ENCODE peak calls at places on chromosomes 7 and 10, in nine cellular contexts. Z, F, U, D, Q, B, K, P and A are unnamed samples.

GRCh38 chr7:134420509-134421125 is 38.3 kb downstream of the AKR1B1 start:
- DNase-seq in F (peak; percentile 65), B (peak; percentile 88), K (peak; percentile 70), U (peak; percentile 61), Q (peak; percentile 23), P (peak; percentile 43), Z (no peak), D (no peak), A (no peak)

GRCh38 chr7:11557627-11558026 is 274.4 kb downstream of the THSD7A start:
- DNase-seq in Q (peak; percentile 46), Z (no peak), K (no peak), F (no peak), D (no peak), B (peak; percentile 37), P (no peak), U (peak; percentile 95), A (no peak)

GRCh38 chr10:44966816-44967509 is 7.4 kb downstream of the RASSF4 start:
- DNase-seq in Z (no peak), D (no peak), U (peak; percentile 52), K (no peak), F (no peak), Q (no peak), B (no peak), P (no peak), A (no peak)

GRCh38 chr7:73833251-73833919 is 2.6 kb downstream of the CLDN4 start:
- DNase-seq in F (no peak), K (no peak), P (no peak), U (no peak), D (peak; percentile 77), Z (no peak), B (peak; percentile 51), Q (no peak), A (no peak)

GRCh38 chr7:770336-770735 is 43.3 kb upstream of the PRKAR1B start:
- DNase-seq in K (no peak), F (no peak), P (no peak), Z (no peak), Q (no peak), D (no peak), U (no peak), B (no peak), A (no peak)

GRCh38 chr10:12588091-12588850 is 238.9 kb downstream of the CAMK1D start:
- DNase-seq in D (no peak), P (no peak), Z (peak; percentile 48), Q (no peak), U (peak; percentile 22), F (no peak), K (no peak), B (no peak), A (no peak)

GRCh38 chr7:100090527-100091410 is 2.0 kb downstream of the COPS6 start:
- DNase-seq in F (no peak), D (no peak), Q (no peak), B (no peak), P (no peak), K (no peak), U (no peak), Z (no peak), A (no peak)

GRCh38 chr7:131076032-131076431 is 251.6 kb upstream of the MKLN1 start:
- DNase-seq in B (no peak), U (no peak), Z (no peak), Q (no peak), P (no peak), D (no peak), F (no peak), K (no peak), A (no peak)

GRCh38 chr7:7210475-7211237 is 28.3 kb downstream of the C1GALT1 start:
- DNase-seq in P (no peak), F (no peak), Q (no peak), K (no peak), D (no peak), U (no peak), B (no peak), Z (no peak), A (no peak)

GRCh38 chr10:62614389-62615157 is 189.9 kb upstream of the ADO start:
- DNase-seq in U (no peak), D (no peak), Q (no peak), F (no peak), P (no peak), Z (no peak), B (peak; percentile 51), K (no peak), A (no peak)

GRCh38 chr7:5755704-5756131 is 25.7 kb downstream of the RNF216 start:
- DNase-seq in D (no peak), Q (no peak), K (no peak), U (peak; percentile 78), B (peak; percentile 34), P (no peak), Z (no peak), F (no peak), A (no peak)

GRCh38 chr7:105337529-105337928 is 51.2 kb downstream of the SRPK2 start:
- DNase-seq in B (no peak), P (no peak), U (no peak), K (no peak), F (no peak), D (no peak), Z (no peak), Q (no peak), A (peak; percentile 44)

GRCh38 chr10:5292196-5292735 is 72.5 kb upstream of the UCN3 start:
- DNase-seq in F (no peak), Q (no peak), K (no peak), U (peak; percentile 80), Z (no peak), P (no peak), B (peak; percentile 68), D (no peak), A (no peak)

GRCh38 chr10:110522365-110522988 is 24.8 kb downstream of the DUSP5 start:
- DNase-seq in K (no peak), D (peak; percentile 52), U (no peak), Q (no peak), P (no peak), B (no peak), Z (peak; percentile 36), F (no peak), A (no peak)

GRCh38 chr7:55254596-55255500 is 110.3 kb upstream of the LANCL2 start:
- DNase-seq in F (peak; percentile 88), P (peak; percentile 88), B (peak; percentile 76), Z (peak; percentile 91), Q (peak; percentile 31), D (peak; percentile 94), U (peak; percentile 41), K (peak; percentile 90), A (peak; percentile 86)

GRCh38 chr10:73116017-73116416 is 5.8 kb downstream of the NUDT13 start:
- DNase-seq in B (no peak), P (no peak), D (no peak), K (no peak), Q (no peak), U (no peak), Z (no peak), F (no peak), A (no peak)

GRCh38 chr10:73106301-73106700 is 4.0 kb upstream of the NUDT13 start:
- DNase-seq in U (no peak), D (no peak), F (no peak), Z (no peak), K (no peak), Q (no peak), B (no peak), P (no peak), A (no peak)

GRCh38 chr10:73113543-73113942 is 3.3 kb downstream of the NUDT13 start:
- DNase-seq in U (no peak), F (no peak), Q (no peak), K (no peak), D (no peak), B (no peak), Z (no peak), P (no peak), A (no peak)

GRCh38 chr10:73110345-73110849 is at the start of gene NUDT13:
- DNase-seq in B (peak; percentile 84), F (peak; percentile 70), Z (peak; percentile 80), D (peak; percentile 48), P (peak; percentile 76), Q (peak; percentile 42), K (peak; percentile 89), U (peak; percentile 94), A (peak; percentile 79)
- TF ChIP-seq POLR2A in B (no peak), F (no peak), Z (no peak), D (peak; percentile 13), P (peak; percentile 54), Q (peak; percentile 25), K (no peak), U (peak; percentile 69), A (peak; percentile 27)

DNA sequence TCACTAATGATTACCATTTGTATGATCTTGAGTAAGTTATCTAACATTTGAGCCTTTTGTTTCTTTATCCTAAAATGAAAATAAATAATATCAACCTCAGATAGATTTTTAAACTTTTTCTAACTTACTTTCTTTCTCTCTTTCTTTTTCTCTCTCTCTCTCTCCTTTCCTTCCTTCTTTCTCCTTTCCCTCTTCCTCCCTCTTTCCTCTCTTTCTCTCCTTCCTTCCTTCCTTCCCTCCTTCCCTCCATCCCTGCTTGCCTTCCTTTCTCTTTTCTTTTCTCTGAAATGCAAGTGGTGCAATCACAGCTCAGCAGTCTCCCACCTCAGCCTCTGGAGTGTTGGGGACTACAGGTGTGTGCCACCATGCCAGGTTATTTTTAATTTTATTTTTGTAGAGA is 132.9 kb upstream of the ASAH2 start:
- DNase-seq in Q (no peak), K (no peak), P (no peak), U (no peak), B (no peak), D (no peak), Z (no peak), F (no peak), A (no peak)
- TF ChIP-seq POLR2A in Q (no peak), K (no peak), P (no peak), U (no peak), B (no peak), D (no peak), Z (no peak), F (no peak), A (no peak)

GRCh38 chr7:109545686-109546085 is 976.0 kb downstream of the DNAJB9 start:
- DNase-seq in F (no peak), D (no peak), B (no peak), P (no peak), U (no peak), Z (no peak), K (no peak), Q (no peak), A (no peak)

GRCh38 chr7:109552017-109552416 is 982.3 kb downstream of the DNAJB9 start:
- DNase-seq in D (no peak), B (peak; percentile 36), U (no peak), Z (no peak), K (no peak), P (no peak), Q (no peak), F (no peak), A (no peak)

DNA sequence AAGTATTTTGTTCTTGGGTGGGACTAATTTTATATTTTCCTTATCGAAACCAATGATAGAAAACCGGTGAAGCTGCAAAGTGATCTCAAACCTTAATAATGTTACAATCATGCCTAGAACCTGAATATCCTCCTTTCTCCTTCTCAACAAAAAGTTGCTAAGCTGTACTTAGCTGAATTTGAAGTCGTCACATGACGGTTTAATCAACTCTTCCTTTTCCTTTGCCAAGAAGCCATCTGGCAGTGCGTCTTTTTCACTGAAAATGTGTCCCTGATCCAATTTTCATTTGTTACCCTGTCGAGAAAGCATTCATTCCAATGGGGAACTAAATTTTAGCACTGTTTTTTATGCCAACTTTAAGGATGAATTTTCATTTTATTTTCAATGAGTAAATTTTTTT is 979.8 kb downstream of the DNAJB9 start:
- DNase-seq in F (no peak), U (no peak), P (no peak), Z (no peak), D (no peak), Q (no peak), B (no peak), K (no peak), A (no peak)
- TF ChIP-seq POLR2A in F (no peak), U (no peak), P (no peak), Z (no peak), D (no peak), Q (no peak), B (no peak), K (no peak), A (no peak)

GRCh38 chr10:29946953-29947700 is 112.3 kb downstream of the JCAD start:
- DNase-seq in U (no peak), F (peak; percentile 50), P (no peak), K (peak; percentile 85), B (peak; percentile 17), Q (no peak), D (no peak), Z (peak; percentile 88), A (peak; percentile 44)
- TF ChIP-seq POLR2A in U (no peak), F (no peak), P (no peak), K (peak; percentile 3), B (no peak), Q (no peak), D (no peak), Z (no peak), A (no peak)